ENCODE peak calls at places on chromosomes 4 and X, in five cellular contexts. X, L, E, A and R are unnamed samples.

GRCh38 chrX:153634832-153635231 is 12.2 kb upstream of the DUSP9 start:
- DNase-seq in E (no peak), A (no peak), X (no peak), L (no peak), R (no peak)

GRCh38 chr4:91065117-91065516 is 937.9 kb downstream of the CCSER1 start:
- DNase-seq in A (no peak), X (no peak), L (no peak), E (no peak), R (no peak)

GRCh38 chrX:19964017-19964710 is 26.7 kb downstream of the BCLAF3 start:
- DNase-seq in L (no peak), X (no peak), A (no peak), E (no peak), R (no peak)

GRCh38 chr4:7353046-7353790 is 81.5 kb downstream of the PSAPL1 start:
- DNase-seq in X (no peak), E (no peak), A (no peak), L (no peak), R (no peak)

GRCh38 chr4:48899950-48900349 is 6.6 kb downstream of the OCIAD2 start:
- DNase-seq in L (peak), A (no peak), E (peak), X (no peak), R (peak)

GRCh38 chrX:49977319-49978090 is 55.1 kb downstream of the CLCN5 start:
- DNase-seq in E (no peak), L (no peak), X (no peak), A (no peak), R (no peak)

GRCh38 chr4:164536829-164537228 is 217.1 kb upstream of the SMIM31 start:
- DNase-seq in E (peak), L (peak), X (no peak), A (peak), R (peak)

GRCh38 chr4:80257851-80258250 is 8.6 kb upstream of the FGF5 start:
- DNase-seq in A (no peak), L (no peak), E (no peak), X (no peak), R (no peak)

GRCh38 chrX:55342533-55343501 is 78.1 kb upstream of the PAGE3 start:
- DNase-seq in E (peak), L (no peak), X (peak), A (no peak), R (no peak)

GRCh38 chrX:143934542-143934941 is 50.7 kb downstream of the UBE2NL start:
- DNase-seq in L (no peak), E (no peak), A (no peak), X (no peak), R (no peak)

GRCh38 chr4:157358439-157358838 is 137.9 kb downstream of the GRIA2 start:
- DNase-seq in X (no peak), A (no peak), E (no peak), L (no peak), R (no peak)

GRCh38 chr4:177016541-177017141 is 223.9 kb upstream of the VEGFC start:
- DNase-seq in E (no peak), X (no peak), A (no peak), L (peak), R (peak)

GRCh38 chr4:6290256-6290655 is 20.6 kb downstream of the WFS1 start:
- DNase-seq in E (no peak), X (no peak), L (no peak), A (no peak), R (no peak)

GRCh38 chr4:82802906-82803305 is 4.3 kb upstream of the SCD5 start:
- DNase-seq in A (no peak), X (no peak), E (peak), L (no peak), R (no peak)

GRCh38 chr4:168651374-168651773 is 154.5 kb downstream of the PALLD start:
- DNase-seq in X (no peak), A (no peak), L (no peak), E (no peak), R (peak)

GRCh38 chr4:67638157-67638556 is 62.8 kb downstream of the UBA6 start:
- DNase-seq in E (no peak), A (no peak), X (no peak), L (no peak), R (no peak)

GRCh38 chr4:80362578-80363181 is 27.1 kb downstream of the CFAP299 start:
- DNase-seq in E (peak), L (peak), A (no peak), X (no peak), R (peak)

GRCh38 chr4:25863906-25864418 is 1.2 kb upstream of the SEL1L3 start:
- DNase-seq in X (no peak), L (no peak), A (no peak), E (no peak), R (no peak)

GRCh38 chr4:7299051-7299907 is 106.9 kb downstream of the SORCS2 start:
- DNase-seq in L (no peak), E (no peak), A (no peak), X (no peak), R (no peak)

GRCh38 chrX:17375631-17376380 is 806 bp downstream of the NHS start:
- DNase-seq in L (peak), X (no peak), E (peak), A (peak), R (peak)

GRCh38 chr4:169861592-169861991 is 103.8 kb upstream of the HPF1 start:
- DNase-seq in A (no peak), L (no peak), E (no peak), X (no peak), R (no peak)

GRCh38 chr4:1758306-1759121 is 34.6 kb upstream of the FGFR3 start:
- DNase-seq in L (no peak), X (no peak), A (no peak), E (no peak), R (no peak)

GRCh38 chrX:78658851-78659744 is at the start of gene RTL3:
- DNase-seq in L (peak), X (no peak), E (peak), A (no peak), R (peak)

GRCh38 chrX:13123857-13124345 is 79.5 kb upstream of the FAM9C start:
- DNase-seq in L (peak), A (no peak), X (no peak), E (peak), R (peak)

GRCh38 chrX:120751683-120752082 is 121.8 kb upstream of the C1GALT1C1 start:
- DNase-seq in E (no peak), X (no peak), A (no peak), L (no peak), R (no peak)

GRCh38 chrX:40099046-40099968 is 1.5 kb upstream of the BCOR start:
- DNase-seq in E (no peak), L (no peak), A (no peak), X (peak), R (no peak)

GRCh38 chrX:72060196-72060974 is 71.3 kb downstream of the RTL5 start:
- DNase-seq in E (peak), L (peak), A (peak), X (no peak), R (no peak)

GRCh38 chrX:104254442-104255115 is at the start of gene ESX1:
- DNase-seq in L (no peak), E (no peak), X (no peak), A (no peak), R (no peak)
- H3K4me3 ChIP-seq in L (no peak), E (no peak), X (peak), A (peak), R (peak)

GRCh38 chr4:183175631-183176232 is 76.7 kb downstream of the WWC2 start:
- DNase-seq in X (no peak), L (peak), A (no peak), E (peak), R (peak)
- H3K4me3 ChIP-seq in X (peak), L (no peak), A (no peak), E (no peak), R (no peak)

GRCh38 chr4:76804060-76804459 is 93.9 kb downstream of the SOWAHB start:
- DNase-seq in E (no peak), X (no peak), L (no peak), A (no peak), R (no peak)

GRCh38 chr4:76803522-76803921 is 94.4 kb downstream of the SOWAHB start:
- DNase-seq in X (no peak), E (peak), A (no peak), L (peak), R (peak)

GRCh38 chr4:76800902-76801301 is 97.0 kb downstream of the SOWAHB start:
- DNase-seq in A (no peak), L (no peak), E (no peak), X (no peak), R (no peak)

GRCh38 chr4:76801621-76802545 is 96.1 kb downstream of the SOWAHB start:
- DNase-seq in E (no peak), X (peak), L (no peak), A (no peak), R (peak)

DNA sequence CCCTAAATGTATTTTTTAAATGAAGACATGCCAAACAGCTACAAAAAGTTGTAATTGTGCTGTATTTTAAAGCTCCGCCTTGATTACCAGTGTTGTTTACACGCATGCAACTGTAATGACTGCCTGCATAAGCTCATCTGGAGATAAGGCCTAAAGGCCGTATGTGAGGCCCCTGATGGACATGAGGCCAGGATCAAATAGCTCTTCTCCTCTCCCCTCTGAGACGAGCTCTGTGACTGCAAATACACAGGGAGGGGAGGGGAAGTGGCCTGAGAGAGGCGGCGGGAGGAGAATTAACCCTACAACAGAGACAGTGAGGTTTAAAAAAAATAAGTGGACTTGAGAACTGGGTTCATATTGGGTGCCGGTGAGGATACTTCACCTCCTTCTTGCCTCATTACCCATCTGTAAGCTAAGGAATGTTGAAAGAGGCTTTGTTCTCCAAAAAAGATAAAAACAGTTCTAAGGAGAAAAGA is 95.4 kb downstream of the SOWAHB start:
- DNase-seq in A (no peak), X (no peak), E (peak), L (peak), R (peak)
- H3K4me3 ChIP-seq in A (no peak), X (no peak), E (no peak), L (no peak), R (no peak)

DNA sequence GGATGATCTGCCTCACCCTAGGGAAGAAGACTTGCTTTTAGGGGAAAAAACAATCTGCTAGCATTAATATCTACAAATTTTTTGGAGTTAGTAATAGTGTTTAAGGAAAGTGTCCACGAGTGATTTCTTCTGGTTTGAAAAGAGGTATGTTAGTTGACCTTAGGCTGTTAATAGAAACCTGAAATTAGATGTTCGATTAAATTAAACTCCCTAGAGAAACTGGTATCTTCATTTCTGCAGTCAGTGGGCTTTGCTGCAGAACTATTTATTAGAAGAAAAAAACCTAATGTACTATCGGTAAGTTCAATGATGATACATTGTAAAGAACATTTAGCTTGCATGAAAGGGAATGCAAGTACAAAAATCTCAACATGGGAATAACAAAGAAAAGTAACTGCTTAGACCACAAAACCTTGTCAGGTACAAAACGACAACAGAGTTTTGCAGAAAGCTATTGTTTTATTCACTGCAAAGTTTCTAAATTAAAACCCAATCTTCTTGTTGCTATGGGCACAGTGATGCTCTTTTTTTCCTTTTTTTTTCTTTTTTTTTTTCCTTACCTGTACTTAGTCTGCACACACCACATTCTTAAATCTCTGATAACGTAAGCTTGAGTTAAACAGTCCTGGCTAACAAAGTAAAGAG is 2.0 kb downstream of the KLF3 start:
- DNase-seq in A (no peak), X (no peak), E (no peak), L (no peak), R (no peak)
- H3K4me3 ChIP-seq in A (peak), X (peak), E (peak), L (peak), R (peak)